ENCODE peak calls at places on chromosomes 12 and 14, in five cellular contexts. G is uterus, H is HepG2, S is NB4, U is cardiac muscle cell. R is an unnamed sample.

GRCh38 chr12:642633-643477 is 20.4 kb downstream of the NINJ2 start:
- DNase-seq in G (peak), H (no peak), S (peak), U (peak), R (peak)

GRCh38 chr14:75647650-75648049 is 13.0 kb downstream of the ERG28 start:
- DNase-seq in G (no peak), H (no peak), S (no peak), U (peak), R (no peak)

GRCh38 chr12:60070541-60070940 is 474.7 kb downstream of the SLC16A7 start:
- DNase-seq in G (no peak), H (no peak), S (no peak), U (no peak), R (no peak)

GRCh38 chr14:90569606-90570462 is 173.0 kb downstream of the CALM1 start:
- DNase-seq in G (no peak), H (no peak), S (no peak), U (no peak), R (no peak)

GRCh38 chr12:100799770-100800169 is 5.2 kb downstream of the ANO4 start:
- DNase-seq in G (no peak), H (no peak), S (no peak), U (no peak), R (no peak)

GRCh38 chr14:100842799-100843198 is 16.9 kb downstream of the MEG3 start:
- DNase-seq in G (peak), H (no peak), S (no peak), U (peak), R (no peak)

GRCh38 chr12:105322070-105322469 is 8.4 kb upstream of the C12orf75 start:
- DNase-seq in G (no peak), H (no peak), S (no peak), U (no peak), R (no peak)

GRCh38 chr12:64733857-64734256 is 25.3 kb downstream of the GNS start:
- DNase-seq in G (no peak), H (no peak), S (no peak), U (no peak), R (peak)

GRCh38 chr14:50602035-50602434 is 42.1 kb downstream of the ATL1 start:
- DNase-seq in G (no peak), H (no peak), S (no peak), U (no peak), R (no peak)

GRCh38 chr12:54349031-54349430 is 15.3 kb downstream of the GPR84 start:
- DNase-seq in G (no peak), H (no peak), S (no peak), U (no peak), R (no peak)
- TF ChIP-seq CTCF in G (no peak), H (no peak), S (no peak), U (no peak), R (no peak)

GRCh38 chr12:18257251-18257650 is 4.1 kb upstream of the PIK3C2G start:
- DNase-seq in G (no peak), H (no peak), S (no peak), U (no peak), R (no peak)
- TF ChIP-seq CTCF in G (no peak), H (no peak), S (no peak), U (no peak), R (no peak)

GRCh38 chr12:109776624-109777023 is 56.6 kb downstream of the TRPV4 start:
- DNase-seq in G (no peak), H (no peak), S (no peak), U (no peak), R (no peak)

GRCh38 chr12:109773384-109774011 is 59.7 kb downstream of the TRPV4 start:
- DNase-seq in G (no peak), H (no peak), S (peak), U (no peak), R (no peak)

GRCh38 chr12:109777544-109777943 is 55.7 kb downstream of the TRPV4 start:
- DNase-seq in G (no peak), H (peak), S (peak), U (peak), R (peak)

GRCh38 chr12:109772622-109773321 is 59.1 kb downstream of the FAM222A start:
- DNase-seq in G (no peak), H (no peak), S (no peak), U (no peak), R (no peak)

GRCh38 chr12:109775172-109775881 is 57.9 kb downstream of the TRPV4 start:
- DNase-seq in G (peak), H (peak), S (peak), U (peak), R (peak)
- TF ChIP-seq CTCF in G (peak), H (peak), S (peak), U (peak), R (peak)

DNA sequence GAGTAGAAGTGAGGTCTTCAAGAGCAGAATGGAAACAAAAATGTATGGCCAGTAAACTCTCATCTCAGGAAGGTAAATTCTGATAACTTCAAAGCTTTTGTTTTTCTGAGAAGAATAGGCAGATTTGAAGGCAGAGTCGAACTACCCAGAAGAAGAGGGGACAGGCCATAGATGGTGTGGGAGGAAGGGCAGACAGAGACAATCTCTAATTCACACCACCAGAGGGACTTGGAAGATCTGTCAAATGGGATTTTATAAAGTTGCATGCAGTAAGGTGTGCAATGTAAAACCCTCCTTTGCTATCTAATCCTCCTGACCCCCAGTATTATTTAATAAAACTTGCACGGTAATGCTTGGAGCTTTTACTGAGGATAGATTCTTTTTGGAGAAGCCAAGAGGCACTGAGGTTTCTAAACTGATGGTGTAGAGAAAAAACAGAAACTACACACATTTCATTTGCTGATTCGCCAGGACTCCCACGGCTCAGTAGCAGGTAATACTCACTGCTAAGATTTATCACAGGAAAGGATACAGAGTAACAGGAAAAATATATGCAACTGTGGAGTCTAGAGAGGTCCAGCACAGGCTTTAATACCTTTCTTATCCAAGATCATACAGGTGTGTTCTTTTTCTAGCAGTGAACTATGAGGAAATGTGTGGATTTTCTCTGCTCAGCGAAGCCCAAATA is 18.3 kb downstream of the SLC38A2 start:
- DNase-seq in G (no peak), H (no peak), S (no peak), U (no peak), R (no peak)
- TF ChIP-seq CTCF in G (no peak), H (peak), S (no peak), U (no peak), R (peak)

GRCh38 chr12:120225852-120226640 is 25.1 kb upstream of the RPLP0 start:
- DNase-seq in G (no peak), H (no peak), S (no peak), U (no peak), R (no peak)
- TF ChIP-seq CTCF in G (no peak), H (no peak), S (peak), U (no peak), R (peak)

GRCh38 chr12:29024117-29024516 is 125.0 kb upstream of the FAR2 start:
- DNase-seq in G (no peak), H (no peak), S (no peak), U (no peak), R (no peak)
- TF ChIP-seq CTCF in G (no peak), H (no peak), S (peak), U (peak), R (no peak)

DNA sequence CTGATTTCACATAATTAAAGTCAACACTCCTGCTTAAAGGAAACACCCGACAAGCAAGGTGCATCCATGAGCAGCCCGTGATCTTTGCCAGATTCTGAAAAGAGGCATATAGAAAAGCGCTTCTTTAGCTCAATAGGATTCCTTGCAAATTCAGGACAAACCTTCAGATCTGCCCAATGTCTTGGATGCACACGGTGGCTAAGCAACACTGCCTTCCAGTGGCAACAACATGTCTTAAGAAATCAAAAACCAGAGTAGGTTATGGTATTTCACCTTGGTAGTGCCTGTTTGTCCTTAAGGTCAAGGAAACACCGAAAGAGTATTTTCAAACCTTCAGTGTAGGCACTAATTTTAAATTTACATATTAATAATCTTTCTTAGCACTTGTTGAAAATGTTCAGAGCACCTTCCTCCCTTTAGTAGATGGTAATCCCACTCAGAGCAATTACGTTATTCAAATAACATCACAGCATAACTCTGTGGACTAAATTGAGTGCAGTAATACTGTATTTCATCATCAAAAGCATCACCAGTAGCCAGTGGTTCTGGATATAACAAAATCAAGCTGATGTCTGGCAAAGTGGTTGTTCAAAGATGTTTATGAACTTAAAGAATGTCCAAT is 58.0 kb upstream of the CDKN3 start:
- DNase-seq in G (no peak), H (no peak), S (peak), U (peak), R (peak)
- TF ChIP-seq CTCF in G (no peak), H (peak), S (peak), U (peak), R (peak)

R was measured in A673.